ENCODE peak calls at places on chromosomes 16 and 17, in ten cellular contexts. H is uterus, N is fibroblast of pulmonary artery, I is GM23248, Y is upper lobe of right lung, Z is GM23338, C is HFF-Myc, Q is BE2C, F is Karpas-422, T is heart left ventricle. G is an unnamed sample.

GRCh38 chr17:2929881-2930533 is 133.4 kb downstream of the OR1D5 start:
- DNase-seq in F (peak), Z (peak), Y (no peak), H (no peak), Q (peak), T (no peak), I (peak), C (no peak), N (peak), G (peak)

GRCh38 chr17:67506966-67507365 is 129.9 kb downstream of the PITPNC1 start:
- DNase-seq in T (no peak), Z (no peak), I (peak), F (no peak), N (no peak), Y (no peak), H (no peak), Q (no peak), C (no peak), G (no peak)

GRCh38 chr17:71327376-71328059 is 793.3 kb upstream of the SOX9 start:
- DNase-seq in I (peak), H (no peak), F (no peak), C (no peak), T (no peak), Q (no peak), Z (no peak), N (peak), Y (no peak), G (no peak)

GRCh38 chr17:75059369-75060345 is 12.6 kb downstream of the KCTD2 start:
- DNase-seq in I (peak), N (peak), C (no peak), H (no peak), F (no peak), Q (no peak), Z (peak), T (no peak), Y (no peak), G (no peak)

GRCh38 chr17:80695979-80696378 is 151.3 kb downstream of the RPTOR start:
- DNase-seq in H (no peak), N (no peak), Y (no peak), Z (no peak), Q (no peak), F (no peak), C (no peak), I (peak), T (no peak), G (no peak)

GRCh38 chr17:37494401-37494831 is 4.7 kb downstream of the DUSP14 start:
- DNase-seq in Q (no peak), N (no peak), F (no peak), H (no peak), I (peak), T (no peak), Z (no peak), C (no peak), Y (no peak), G (no peak)

GRCh38 chr16:60740033-60740696 is 1296.1 kb downstream of the CDH8 start:
- DNase-seq in T (no peak), H (no peak), Y (no peak), I (no peak), F (no peak), C (no peak), N (no peak), Z (no peak), Q (no peak), G (no peak)

GRCh38 chr16:24769806-24770205 is 40.4 kb downstream of the TNRC6A start:
- DNase-seq in H (no peak), I (peak), Y (no peak), N (peak), C (no peak), Q (no peak), Z (no peak), F (no peak), T (no peak), G (no peak)

GRCh38 chr17:44005865-44006580 is 1.6 kb downstream of the NAGS start:
- DNase-seq in T (no peak), N (no peak), Q (peak), I (peak), Z (peak), Y (peak), H (no peak), F (no peak), C (no peak), G (no peak)

GRCh38 chr16:31215287-31216115 is 1.4 kb downstream of the PYDC1 start:
- DNase-seq in H (peak), Y (peak), F (no peak), Z (peak), Q (peak), I (peak), T (peak), N (peak), C (no peak), G (peak)

GRCh38 chr17:80818871-80819270 is 172.8 kb upstream of the CHMP6 start:
- DNase-seq in F (no peak), N (no peak), I (no peak), T (no peak), Z (no peak), Q (no peak), H (no peak), C (no peak), Y (peak), G (no peak)

GRCh38 chr16:50446861-50447260 is 78.1 kb upstream of the BRD7 start:
- DNase-seq in Q (no peak), N (no peak), H (no peak), C (no peak), Y (no peak), T (no peak), Z (no peak), I (no peak), F (no peak), G (no peak)

GRCh38 chr16:53775821-53776431 is 72.0 kb downstream of the FTO start:
- DNase-seq in F (peak), Q (no peak), C (peak), Z (peak), H (peak), I (peak), T (peak), N (peak), Y (peak), G (peak)

GRCh38 chr17:77429985-77430752 is 289.4 kb downstream of the SEC14L1 start:
- DNase-seq in F (peak), H (peak), C (no peak), Y (peak), I (peak), Q (peak), N (peak), Z (peak), T (peak), G (peak)

GRCh38 chr17:11418367-11418766 is 177.4 kb downstream of the SHISA6 start:
- DNase-seq in Y (no peak), T (no peak), H (no peak), Z (no peak), C (no peak), F (no peak), N (no peak), Q (no peak), I (no peak), G (no peak)

GRCh38 chr17:57666946-57667345 is 78.2 kb downstream of the CCDC182 start:
- DNase-seq in F (no peak), Z (no peak), Y (peak), H (no peak), C (no peak), Q (no peak), T (no peak), I (no peak), N (no peak), G (no peak)

GRCh38 chr16:57628008-57628781 is at the start of gene ADGRG1:
- DNase-seq in C (peak), N (peak), T (peak), Y (no peak), I (peak), F (no peak), Q (peak), Z (peak), H (peak), G (peak)

GRCh38 chr17:20967776-20968175 is 75.0 kb downstream of the USP22 start:
- DNase-seq in Y (no peak), I (peak), Q (no peak), Z (no peak), N (peak), F (no peak), C (no peak), H (no peak), T (no peak), G (no peak)

GRCh38 chr16:12901204-12901596 is 198 bp upstream of the SHISA9 start:
- DNase-seq in Y (no peak), C (no peak), F (no peak), Q (no peak), T (no peak), Z (peak), N (no peak), H (no peak), I (no peak), G (peak)

GRCh38 chr16:24689128-24689527 is 40.3 kb upstream of the TNRC6A start:
- DNase-seq in N (peak), C (no peak), H (no peak), T (no peak), I (peak), Y (no peak), Q (peak), F (peak), Z (peak), G (no peak)

GRCh38 chr16:86505185-86505898 is 5.0 kb upstream of the FOXF1 start:
- DNase-seq in T (no peak), Z (peak), Y (no peak), N (no peak), H (no peak), I (peak), C (no peak), Q (no peak), F (no peak), G (no peak)

GRCh38 chr16:86501989-86502855 is 8.1 kb upstream of the FOXF1 start:
- DNase-seq in Q (no peak), Y (no peak), N (no peak), F (no peak), T (no peak), I (no peak), H (no peak), C (no peak), Z (no peak), G (no peak)

GRCh38 chr16:86504315-86505184 is 5.8 kb upstream of the FOXF1 start:
- DNase-seq in Y (no peak), N (no peak), T (no peak), Z (no peak), C (no peak), F (no peak), Q (no peak), H (no peak), I (no peak), G (no peak)

GRCh38 chr16:86502856-86503748 is 7.2 kb upstream of the FOXF1 start:
- DNase-seq in H (no peak), Q (no peak), Z (no peak), F (no peak), I (peak), Y (no peak), N (no peak), C (peak), T (no peak), G (no peak)

DNA sequence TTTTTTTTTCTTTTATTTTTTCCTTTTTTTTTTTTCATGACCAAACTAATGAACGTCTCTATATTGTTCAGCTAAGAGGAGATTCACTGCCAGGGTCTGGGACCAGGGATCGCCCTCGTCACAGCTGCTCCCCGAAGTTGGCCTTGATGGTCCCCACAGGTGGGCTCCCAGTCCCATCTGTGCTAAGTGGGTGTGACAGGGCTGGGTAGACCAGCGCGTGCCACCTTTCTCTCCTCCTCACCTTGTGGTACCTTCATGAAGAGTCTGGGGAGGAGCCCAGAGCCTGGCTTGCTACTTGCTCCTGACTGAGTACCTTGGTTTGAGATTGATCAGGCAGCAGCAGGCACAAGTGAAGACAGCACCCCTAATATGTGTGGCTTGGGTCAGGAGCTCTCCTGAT is 6.5 kb upstream of the FOXF1 start:
- DNase-seq in Z (no peak), I (no peak), Y (no peak), T (no peak), H (no peak), Q (no peak), N (no peak), C (no peak), F (no peak), G (no peak)
- H3K4me3 ChIP-seq in Z (no peak), I (no peak), Y (peak), T (no peak), H (no peak), Q (no peak), N (no peak), C (peak), F (no peak), G (no peak)

DNA sequence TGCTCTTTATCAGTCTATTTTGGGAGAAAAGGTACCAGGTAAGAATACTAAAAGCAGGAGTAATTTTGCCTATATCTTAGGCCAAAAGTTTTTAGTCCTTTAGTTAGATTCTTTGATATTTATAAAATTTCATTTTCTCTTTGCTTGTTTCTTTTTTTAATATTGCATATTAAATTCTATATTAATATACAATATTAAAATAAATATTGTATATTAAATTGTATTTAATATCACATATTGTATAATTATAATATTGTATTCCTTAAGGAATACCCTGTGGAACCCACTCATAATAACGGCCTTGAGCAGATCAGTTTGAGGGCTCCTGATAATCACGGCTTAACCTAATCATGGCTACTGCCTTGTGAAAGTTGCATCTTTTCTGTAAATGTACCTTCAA is 1.9 kb downstream of the CEP95 start:
- DNase-seq in Z (no peak), N (no peak), H (no peak), C (no peak), I (no peak), Q (no peak), Y (no peak), T (no peak), F (no peak), G (no peak)
- H3K4me3 ChIP-seq in Z (peak), N (peak), H (peak), C (peak), I (peak), Q (peak), Y (no peak), T (no peak), F (peak), G (peak)

DNA sequence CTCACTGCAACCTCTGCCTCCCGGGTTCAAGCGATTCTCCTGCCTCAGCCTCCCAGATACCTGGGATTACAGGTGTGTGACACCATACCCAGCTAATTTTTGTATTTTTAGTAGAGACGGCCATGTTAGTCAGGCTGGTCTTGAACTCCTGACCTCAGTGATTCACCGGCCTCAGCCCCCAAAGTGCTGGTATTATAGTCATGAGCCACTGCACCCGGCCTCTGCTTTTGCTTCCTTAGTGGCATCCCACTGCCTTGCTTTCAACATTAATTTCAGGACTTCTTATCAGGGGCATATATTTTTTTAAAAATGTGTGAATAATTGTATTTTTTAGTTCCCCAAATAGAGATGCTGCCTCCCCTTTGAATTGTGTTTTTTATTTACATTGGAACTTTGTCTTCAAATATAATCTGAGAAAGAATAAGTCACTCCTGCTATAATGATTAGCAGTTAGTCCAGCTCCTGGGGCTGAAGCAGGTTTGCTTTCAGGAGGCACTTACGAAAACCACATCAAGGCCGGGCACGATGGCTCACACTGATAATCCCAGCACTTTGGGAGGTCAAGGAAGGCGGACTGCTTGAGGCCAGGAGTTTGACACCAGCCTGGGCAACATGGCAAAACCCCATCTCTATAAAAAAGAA is 98.9 kb downstream of the SYCE1L start:
- DNase-seq in N (no peak), C (no peak), Z (no peak), T (no peak), H (no peak), Y (no peak), I (peak), Q (no peak), F (no peak), G (no peak)
- H3K4me3 ChIP-seq in N (no peak), C (no peak), Z (no peak), T (no peak), H (no peak), Y (no peak), I (no peak), Q (no peak), F (no peak), G (no peak)

DNA sequence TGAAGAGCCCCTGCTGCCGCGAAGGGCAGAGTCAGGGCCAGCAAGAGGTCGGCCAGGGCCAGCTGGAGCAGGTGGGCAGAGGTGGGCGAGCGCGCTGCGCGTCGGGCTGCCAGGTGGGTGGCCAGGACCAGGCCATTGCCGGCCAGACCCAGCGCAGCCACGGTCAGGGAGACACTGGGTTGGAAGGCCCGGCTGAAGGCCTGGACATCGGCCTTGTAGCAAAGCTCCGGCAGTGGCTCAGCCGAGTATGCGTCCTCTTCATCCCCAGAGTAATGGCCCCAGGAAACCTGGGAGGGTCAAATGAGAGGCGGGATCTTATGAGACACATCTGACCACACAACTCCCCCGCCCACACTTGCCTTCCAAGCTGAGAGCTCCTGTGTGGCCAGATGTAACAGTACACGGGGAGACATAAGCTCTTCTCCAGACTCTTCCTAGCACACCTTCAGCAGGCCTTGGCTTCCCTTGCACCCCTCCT is 1.3 kb downstream of the CCR10 start:
- DNase-seq in F (no peak), Q (no peak), Z (no peak), C (no peak), H (peak), Y (no peak), T (peak), N (no peak), I (no peak), G (no peak)
- H3K4me3 ChIP-seq in F (peak), Q (peak), Z (peak), C (peak), H (peak), Y (peak), T (peak), N (peak), I (peak), G (peak)

DNA sequence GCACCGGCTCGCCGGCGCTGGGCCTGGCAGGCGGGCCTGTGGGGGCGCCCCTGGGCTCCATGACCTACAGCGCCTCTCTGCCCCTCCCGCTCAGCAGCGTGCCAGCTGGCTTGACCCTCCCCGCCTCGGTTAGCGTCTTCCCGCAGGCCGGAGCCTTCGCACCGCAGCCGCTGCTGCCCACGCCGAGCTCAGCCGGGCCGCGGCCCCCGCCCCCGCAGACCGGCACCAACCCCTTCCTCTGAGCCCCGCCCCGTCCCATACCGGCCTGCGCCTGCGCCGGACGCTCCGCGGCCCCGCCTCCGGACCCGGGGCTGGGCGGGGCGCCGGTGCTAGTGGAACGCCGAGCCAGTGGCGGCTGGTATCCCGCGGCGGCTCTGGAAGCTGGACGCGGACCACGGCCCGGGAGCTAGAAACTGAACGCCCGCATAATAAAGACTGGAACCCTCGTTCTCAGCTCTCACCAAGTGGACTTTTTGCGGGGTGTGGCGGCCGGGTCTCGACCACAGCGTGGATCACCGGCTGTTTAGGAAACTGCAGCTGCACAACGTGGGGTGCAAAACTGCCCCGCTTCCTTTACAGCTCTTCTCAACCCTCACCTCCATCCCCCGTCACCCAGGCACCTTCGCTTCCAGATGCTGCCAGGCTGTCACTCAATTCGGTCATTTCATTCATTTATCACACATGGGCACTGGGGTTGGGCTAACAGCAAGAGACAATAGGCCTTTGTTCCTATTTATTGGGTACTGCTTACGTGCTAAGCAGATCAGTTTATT is 4.9 kb upstream of the SPATA20 start:
- DNase-seq in Y (peak), I (peak), Z (peak), F (peak), T (peak), N (peak), H (peak), C (no peak), Q (peak), G (no peak)
- H3K4me3 ChIP-seq in Y (peak), I (peak), Z (peak), F (peak), T (peak), N (peak), H (peak), C (peak), Q (peak), G (peak)

GRCh38 chr17:48593126-48593829 is at the start of gene HOXB5:
- DNase-seq in C (no peak), F (no peak), Z (no peak), T (no peak), N (no peak), H (no peak), Q (no peak), Y (no peak), I (peak), G (no peak)

GRCh38 chr17:48591435-48592077 is 1.5 kb upstream of the HOXB3 start:
- DNase-seq in Y (no peak), F (no peak), T (no peak), C (no peak), Z (no peak), I (no peak), N (no peak), Q (no peak), H (no peak), G (no peak)

GRCh38 chr17:48590603-48591161 is 641 bp upstream of the HOXB3 start:
- DNase-seq in Y (no peak), I (no peak), Z (no peak), N (no peak), F (no peak), H (no peak), Q (no peak), C (no peak), T (no peak), G (no peak)

GRCh38 chr17:48592592-48592991 is 987 bp downstream of the HOXB5 start:
- DNase-seq in N (no peak), Y (no peak), T (no peak), I (peak), Q (no peak), F (no peak), C (no peak), Z (no peak), H (no peak), G (no peak)

DNA sequence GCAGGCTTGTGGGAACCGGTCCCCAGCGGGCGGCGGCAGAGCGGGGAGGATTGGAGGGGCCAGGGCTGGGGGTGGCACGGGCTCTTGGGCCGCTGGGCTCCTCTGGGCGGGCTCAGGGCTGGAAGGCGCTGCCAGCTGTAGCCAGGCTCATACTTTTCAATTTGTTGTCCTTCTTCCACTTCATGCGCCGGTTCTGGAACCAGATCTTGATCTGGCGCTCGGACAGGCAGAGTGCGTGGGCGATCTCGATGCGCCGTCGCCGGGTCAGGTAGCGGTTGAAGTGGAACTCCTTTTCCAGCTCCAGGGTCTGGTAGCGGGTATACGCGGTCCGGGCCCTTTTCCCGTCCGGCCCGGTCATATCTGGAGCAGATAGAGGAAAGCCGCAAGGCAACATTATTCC is 1.5 kb downstream of the HOXB5 start:
- DNase-seq in C (no peak), Q (no peak), T (no peak), Y (no peak), H (no peak), Z (no peak), N (no peak), F (no peak), I (peak), G (no peak)
- H3K4me3 ChIP-seq in C (no peak), Q (no peak), T (no peak), Y (peak), H (no peak), Z (no peak), N (peak), F (no peak), I (peak), G (no peak)